ENCODE peak calls at places on chromosomes 5 and 9, in five cellular contexts. G is fibroblast of lung, N is AG10803, V is AG04449, J is brain microvascular endothelial cell. P is an unnamed sample.

GRCh38 chr9:135677641-135678168 is 14.6 kb downstream of the LCN9 start:
- DNase-seq in J (no peak), G (no peak), N (no peak), V (no peak), P (no peak)

GRCh38 chr5:19771174-19771835 is 216.7 kb downstream of the CDH18 start:
- DNase-seq in J (no peak), V (no peak), G (peak), N (no peak), P (peak)

GRCh38 chr5:180071418-180072255 is at the start of gene RNF130:
- DNase-seq in J (peak), G (peak), V (peak), N (peak), P (peak)

GRCh38 chr5:164298165-164298564 is 792.7 kb downstream of the MAT2B start:
- DNase-seq in N (no peak), J (no peak), V (no peak), G (no peak), P (no peak)

GRCh38 chr9:33125871-33126822 is 41.0 kb downstream of the B4GALT1 start:
- DNase-seq in N (no peak), J (peak), G (peak), V (no peak), P (peak)

GRCh38 chr5:149618581-149619248 is 37.4 kb downstream of the ARHGEF37 start:
- DNase-seq in J (peak), G (peak), V (no peak), N (peak), P (peak)

GRCh38 chr5:109252731-109253130 is 157.0 kb downstream of the PJA2 start:
- DNase-seq in J (no peak), N (no peak), G (no peak), V (no peak), P (no peak)

GRCh38 chr5:150642567-150642927 is 2.1 kb downstream of the SYNPO start:
- DNase-seq in V (no peak), N (peak), G (peak), J (peak), P (peak)

GRCh38 chr9:28064241-28064640 is 491.0 kb upstream of the C9orf72 start:
- DNase-seq in N (no peak), G (no peak), J (no peak), V (no peak), P (no peak)

GRCh38 chr5:54363669-54364068 is 53.3 kb upstream of the ARL15 start:
- DNase-seq in J (no peak), G (no peak), N (peak), V (no peak), P (no peak)

GRCh38 chr5:181223729-181224389 is 778 bp downstream of the TRIM41 start:
- DNase-seq in J (no peak), V (no peak), G (peak), N (no peak), P (no peak)

GRCh38 chr9:99000480-99001395 is 57.0 kb downstream of the COL15A1 start:
- DNase-seq in J (peak), V (no peak), G (peak), N (peak), P (peak)

GRCh38 chr9:95018099-95018927 is 291.8 kb downstream of the AOPEP start:
- DNase-seq in G (peak), V (peak), J (peak), N (peak), P (peak)

GRCh38 chr5:119828536-119828935 is 199.2 kb downstream of the FAM170A start:
- DNase-seq in N (no peak), V (no peak), J (no peak), G (no peak), P (no peak)

GRCh38 chr5:218457-219289 is 553 bp downstream of the SDHA start:
- DNase-seq in V (no peak), N (peak), G (peak), J (peak), P (peak)

GRCh38 chr9:131407717-131408195 is 13.9 kb downstream of the PRRC2B start:
- DNase-seq in N (peak), G (no peak), J (no peak), V (no peak), P (peak)

GRCh38 chr5:137113939-137114338 is 385.2 kb downstream of the SPOCK1 start:
- DNase-seq in N (no peak), G (no peak), J (no peak), V (no peak), P (no peak)

GRCh38 chr9:37531699-37532098 is 44.5 kb downstream of the FBXO10 start:
- DNase-seq in N (no peak), G (no peak), V (no peak), J (no peak), P (no peak)

GRCh38 chr9:124196814-124197176 is 61.0 kb upstream of the NEK6 start:
- DNase-seq in J (no peak), V (no peak), G (no peak), N (no peak), P (no peak)

GRCh38 chr9:129258124-129258822 is 80.2 kb upstream of the IER5L start:
- DNase-seq in G (peak), J (peak), N (peak), V (no peak), P (peak)

GRCh38 chr9:128383007-128383753 is 12.0 kb downstream of the URM1 start:
- DNase-seq in G (no peak), V (no peak), J (no peak), N (no peak), P (no peak)

GRCh38 chr5:135034963-135035677 is 1.1 kb upstream of the PITX1 start:
- DNase-seq in V (no peak), G (no peak), J (no peak), N (no peak), P (no peak)

GRCh38 chr9:130451509-130452388 is 7.0 kb downstream of the ASS1 start:
- DNase-seq in N (peak), G (peak), J (peak), V (peak), P (peak)

GRCh38 chr5:35919191-35919590 is 19.2 kb downstream of the CAPSL start:
- DNase-seq in N (peak), J (peak), G (peak), V (peak), P (peak)

GRCh38 chr5:89313804-89314588 is 431.0 kb upstream of the MEF2C start:
- DNase-seq in V (peak), G (peak), N (peak), J (peak), P (peak)

GRCh38 chr9:106773750-106774149 is 89.2 kb upstream of the ZNF462 start:
- DNase-seq in J (no peak), G (no peak), N (no peak), V (no peak), P (no peak)

GRCh38 chr9:12614488-12614887 is 78.7 kb upstream of the TYRP1 start:
- DNase-seq in N (no peak), V (no peak), J (no peak), G (no peak), P (no peak)

GRCh38 chr9:89036383-89036782 is 45.1 kb downstream of the S1PR3 start:
- DNase-seq in J (peak), G (peak), N (peak), V (no peak), P (no peak)

GRCh38 chr9:89623925-89624420 is 19.2 kb downstream of the GADD45G start:
- DNase-seq in V (no peak), G (no peak), J (no peak), N (no peak), P (no peak)

GRCh38 chr9:14692918-14693861 is at the start of gene ZDHHC21:
- DNase-seq in N (peak), J (peak), V (no peak), G (peak), P (peak)

GRCh38 chr5:169745441-169746146 is 108.5 kb downstream of the DOCK2 start:
- DNase-seq in G (peak), J (peak), N (peak), V (peak), P (peak)

GRCh38 chr5:91632871-91633270 is 249.8 kb upstream of the ARRDC3 start:
- DNase-seq in N (no peak), G (no peak), J (no peak), V (no peak), P (no peak)

GRCh38 chr9:19409406-19410194 is 791 bp downstream of the ACER2 start:
- DNase-seq in N (no peak), V (no peak), J (no peak), G (peak), P (no peak)

GRCh38 chr5:125043781-125044391 is 297.4 kb upstream of the ZNF608 start:
- DNase-seq in G (peak), V (peak), N (peak), J (peak), P (peak)

GRCh38 chr5:122291000-122291592 is 20.9 kb upstream of the SNCAIP start:
- DNase-seq in J (no peak), N (no peak), V (no peak), G (no peak), P (no peak)

GRCh38 chr9:120418315-120418714 is 161.7 kb downstream of the CDK5RAP2 start:
- DNase-seq in J (no peak), N (no peak), G (no peak), V (no peak), P (no peak)

GRCh38 chr5:5490774-5491347 is 68.4 kb downstream of the ICE1 start:
- DNase-seq in J (no peak), V (no peak), N (no peak), G (no peak), P (no peak)

GRCh38 chr5:160970605-160971191 is 118.7 kb upstream of the ATP10B start:
- DNase-seq in N (no peak), J (no peak), V (no peak), G (peak), P (no peak)
- TF ChIP-seq CTCF in N (peak), J (no peak), V (no peak), G (no peak), P (no peak)

DNA sequence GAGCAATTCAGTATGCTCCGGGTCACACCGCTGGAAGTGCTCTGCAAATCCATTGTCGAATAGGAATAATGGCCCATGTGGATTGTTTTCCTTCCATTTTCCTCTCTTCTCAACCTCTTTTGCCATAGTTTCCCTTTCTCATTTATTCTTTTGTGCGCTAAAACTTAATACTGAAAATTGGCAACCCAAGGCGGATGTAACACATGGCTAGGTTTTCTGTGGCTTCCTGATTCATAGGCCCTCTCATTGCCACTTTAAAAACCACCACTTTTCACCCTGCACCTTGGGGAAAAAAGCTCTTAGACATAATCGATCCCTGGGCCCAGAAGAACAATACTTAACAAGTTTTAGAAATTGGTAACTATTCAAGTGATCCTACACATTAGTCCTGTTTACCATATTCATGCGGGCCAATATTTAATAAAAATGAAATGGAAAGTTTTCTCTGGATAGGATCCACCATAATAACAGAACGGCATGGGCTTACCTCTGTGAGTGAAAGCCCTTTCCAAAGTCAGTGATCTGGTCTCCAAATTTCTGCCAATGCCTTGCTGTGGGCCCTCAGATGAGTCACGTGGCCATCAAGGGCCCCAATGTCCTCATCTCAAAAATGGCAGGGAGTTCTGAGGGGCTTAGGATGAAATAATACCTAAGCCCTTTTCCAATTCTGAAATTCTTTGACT is 34.6 kb downstream of the ITK start:
- DNase-seq in G (no peak), V (no peak), J (no peak), N (no peak), P (no peak)
- H3K4me3 ChIP-seq in G (no peak), V (no peak), J (no peak), N (no peak), P (no peak)

DNA sequence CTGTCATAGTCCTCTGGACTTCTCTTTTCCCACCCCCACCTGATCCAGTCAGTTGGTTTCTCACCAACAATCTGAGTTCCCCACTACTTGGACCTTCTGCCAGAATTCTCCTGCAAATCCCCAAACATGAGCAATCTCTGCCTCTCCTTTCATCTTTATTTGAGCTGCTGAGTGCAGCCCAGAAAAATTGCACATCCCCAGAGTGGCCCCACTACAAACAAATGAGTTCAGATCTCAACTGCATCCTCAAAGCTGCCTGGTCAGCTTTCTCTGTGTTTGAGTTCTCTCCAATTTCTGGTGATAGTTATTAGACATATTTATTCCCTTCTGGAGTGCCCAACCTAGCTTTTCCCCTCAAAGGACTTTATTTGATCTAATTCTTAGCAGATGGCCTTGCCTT is 102.2 kb downstream of the PSAT1 start:
- DNase-seq in J (no peak), G (no peak), N (no peak), V (no peak), P (no peak)
- TF ChIP-seq CTCF in J (no peak), G (no peak), N (no peak), V (no peak), P (no peak)

DNA sequence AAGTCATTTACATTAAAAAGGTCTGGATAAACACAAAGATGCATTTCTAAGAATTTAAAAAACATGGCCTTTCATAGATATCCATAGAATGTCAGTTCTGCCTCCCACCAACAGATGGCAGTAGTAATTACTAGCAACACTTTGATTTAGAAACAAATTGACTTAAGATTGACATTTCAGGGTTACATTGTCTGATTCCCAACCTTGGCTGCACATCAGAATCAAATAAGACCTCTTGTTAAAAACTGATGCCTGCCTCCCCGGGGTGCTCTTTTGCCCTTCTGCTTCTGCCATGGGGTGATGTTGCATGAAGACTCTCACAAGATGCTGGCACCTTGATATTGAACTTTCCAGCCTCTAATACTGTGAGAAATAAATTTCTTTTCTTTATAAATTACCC is 146.2 kb upstream of the GPR151 start:
- DNase-seq in N (peak), J (peak), V (no peak), G (peak), P (peak)
- H3K4me3 ChIP-seq in N (no peak), J (no peak), V (no peak), G (no peak), P (no peak)

GRCh38 chr9:121596515-121596914 is 54.9 kb upstream of the DAB2IP start:
- DNase-seq in G (no peak), J (no peak), N (peak), V (no peak), P (no peak)

GRCh38 chr9:121599186-121599871 is 52.1 kb upstream of the DAB2IP start:
- DNase-seq in N (no peak), V (no peak), J (no peak), G (no peak), P (no peak)

GRCh38 chr9:121599872-121600585 is 51.4 kb upstream of the DAB2IP start:
- DNase-seq in G (no peak), N (no peak), V (no peak), J (no peak), P (no peak)

GRCh38 chr9:121597693-121598166 is 53.7 kb upstream of the DAB2IP start:
- DNase-seq in G (no peak), N (no peak), J (no peak), V (no peak), P (no peak)

DNA sequence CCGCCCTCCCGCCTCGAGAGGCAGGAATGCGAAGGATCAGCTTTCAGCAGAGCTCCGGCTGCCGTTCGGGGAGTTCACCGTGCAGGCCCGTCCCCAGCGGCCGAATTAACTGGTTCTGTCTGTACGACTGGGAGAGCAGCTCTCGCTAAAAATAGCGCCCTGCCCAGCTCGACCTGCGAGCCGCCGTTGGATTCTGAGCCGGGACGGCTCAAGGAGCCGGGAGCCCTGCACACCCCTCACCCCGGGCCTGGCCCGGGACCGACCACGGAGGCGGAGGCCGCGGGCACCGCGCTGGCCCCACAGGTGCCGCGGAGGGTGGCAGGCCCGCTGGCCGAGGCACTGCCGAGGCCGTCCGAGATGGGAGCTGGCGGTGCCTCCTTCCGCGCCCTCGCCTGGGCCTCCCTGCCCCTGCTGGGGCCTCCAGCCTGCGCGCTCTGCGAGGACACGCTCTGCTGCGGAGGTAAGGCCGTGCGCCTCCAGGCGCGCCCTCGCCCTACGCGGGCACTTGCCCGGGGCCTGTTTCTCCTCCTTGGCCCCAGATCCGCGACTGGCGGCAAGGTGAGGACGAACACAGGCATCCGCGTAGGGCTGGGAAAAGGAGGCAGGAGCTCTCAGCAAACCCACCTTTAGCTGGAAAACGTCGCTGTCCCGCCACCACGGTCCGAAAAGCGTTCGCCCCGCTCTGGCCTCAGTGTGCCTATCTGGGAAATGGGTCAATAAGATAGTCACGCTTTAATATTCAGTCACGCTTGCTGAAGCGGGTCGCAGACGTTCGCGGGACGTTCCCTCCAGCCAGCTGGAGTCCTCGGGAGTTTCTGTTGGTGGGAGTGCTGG is 53.0 kb upstream of the DAB2IP start:
- DNase-seq in N (peak), J (peak), G (peak), V (peak), P (peak)
- TF ChIP-seq CTCF in N (peak), J (peak), G (no peak), V (peak), P (peak)

GRCh38 chr5:141479776-141480175 is 4.0 kb downstream of the PCDHGC3 start:
- DNase-seq in J (no peak), N (peak), G (peak), V (no peak), P (peak)
- H3K4me3 ChIP-seq in J (no peak), N (no peak), G (peak), V (peak), P (peak)

P was measured in fibroblast of the aortic adventitia.